ENCODE peak calls at places on chromosomes 16 and 17, in nine cellular contexts. V, M, Z, I, H, P, L, U and O are unnamed samples.

GRCh38 chr17:7063518-7064094 is 16.4 kb downstream of the CLEC10A start:
- DNase-seq in V (no peak), M (no peak), Z (no peak), I (no peak), H (no peak), P (no peak), L (no peak), U (no peak), O (no peak)

GRCh38 chr16:11627822-11628457 is 40.3 kb upstream of the SNN start:
- DNase-seq in V (no peak), M (peak), Z (no peak), I (peak), H (no peak), P (peak), L (no peak), U (no peak), O (no peak)

GRCh38 chr17:4221163-4221562 is 42.6 kb downstream of the ANKFY1 start:
- DNase-seq in V (no peak), M (no peak), Z (peak), I (no peak), H (no peak), P (no peak), L (no peak), U (no peak), O (no peak)

GRCh38 chr17:10579270-10579669 is 29.8 kb upstream of the MYH2 start:
- DNase-seq in V (no peak), M (no peak), Z (no peak), I (no peak), H (no peak), P (no peak), L (no peak), U (no peak), O (no peak)

GRCh38 chr17:19762515-19762961 is 14.4 kb upstream of the ALDH3A1 start:
- DNase-seq in V (peak), M (peak), Z (peak), I (peak), H (peak), P (no peak), L (no peak), U (peak), O (no peak)

GRCh38 chr16:88712362-88712979 is 6.2 kb downstream of the CTU2 start:
- DNase-seq in V (no peak), M (no peak), Z (no peak), I (no peak), H (no peak), P (no peak), L (no peak), U (no peak), O (no peak)

GRCh38 chr16:11327277-11328171 is 17.7 kb upstream of the RMI2 start:
- DNase-seq in V (peak), M (no peak), Z (no peak), I (no peak), H (no peak), P (no peak), L (no peak), U (peak), O (no peak)

GRCh38 chr17:973053-973452 is 6.5 kb downstream of the NXN start:
- DNase-seq in V (no peak), M (no peak), Z (no peak), I (no peak), H (no peak), P (no peak), L (no peak), U (no peak), O (no peak)

GRCh38 chr17:57585341-57586098 is 159.6 kb downstream of the CCDC182 start:
- DNase-seq in V (no peak), M (no peak), Z (no peak), I (no peak), H (no peak), P (no peak), L (no peak), U (no peak), O (no peak)

GRCh38 chr17:79033741-79034501 is 10.0 kb downstream of the C1QTNF1 start:
- DNase-seq in V (no peak), M (peak), Z (no peak), I (no peak), H (no peak), P (no peak), L (no peak), U (no peak), O (peak)

GRCh38 chr16:17451835-17452234 is 18.9 kb downstream of the XYLT1 start:
- DNase-seq in V (no peak), M (no peak), Z (no peak), I (no peak), H (no peak), P (no peak), L (no peak), U (no peak), O (no peak)

GRCh38 chr16:80467961-80468360 is 72.8 kb upstream of the DYNLRB2 start:
- DNase-seq in V (no peak), M (no peak), Z (peak), I (no peak), H (no peak), P (no peak), L (no peak), U (no peak), O (no peak)

GRCh38 chr16:75288596-75289120 is 37.2 kb upstream of the BCAR1 start:
- DNase-seq in V (peak), M (no peak), Z (no peak), I (no peak), H (no peak), P (no peak), L (no peak), U (no peak), O (no peak)

GRCh38 chr16:57609541-57610401 is 18.7 kb upstream of the ADGRG1 start:
- DNase-seq in V (peak), M (no peak), Z (no peak), I (peak), H (no peak), P (no peak), L (no peak), U (peak), O (no peak)

GRCh38 chr16:57607676-57608461 is 20.6 kb upstream of the ADGRG1 start:
- DNase-seq in V (no peak), M (no peak), Z (no peak), I (no peak), H (no peak), P (no peak), L (no peak), U (no peak), O (no peak)

GRCh38 chr16:57610611-57611010 is 17.8 kb upstream of the ADGRG1 start:
- DNase-seq in V (no peak), M (no peak), Z (no peak), I (no peak), H (no peak), P (no peak), L (no peak), U (no peak), O (no peak)

GRCh38 chr16:57606847-57607501 is 21.5 kb upstream of the ADGRG1 start:
- DNase-seq in V (no peak), M (no peak), Z (peak), I (no peak), H (no peak), P (no peak), L (no peak), U (peak), O (no peak)

GRCh38 chr16:57608462-57609113 is 19.8 kb upstream of the ADGRG1 start:
- DNase-seq in V (no peak), M (no peak), Z (no peak), I (no peak), H (no peak), P (no peak), L (no peak), U (no peak), O (no peak)
- TF ChIP-seq POLR2A in V (no peak), M (no peak), Z (no peak), I (no peak), H (no peak), P (no peak), L (no peak), U (no peak), O (no peak)

DNA sequence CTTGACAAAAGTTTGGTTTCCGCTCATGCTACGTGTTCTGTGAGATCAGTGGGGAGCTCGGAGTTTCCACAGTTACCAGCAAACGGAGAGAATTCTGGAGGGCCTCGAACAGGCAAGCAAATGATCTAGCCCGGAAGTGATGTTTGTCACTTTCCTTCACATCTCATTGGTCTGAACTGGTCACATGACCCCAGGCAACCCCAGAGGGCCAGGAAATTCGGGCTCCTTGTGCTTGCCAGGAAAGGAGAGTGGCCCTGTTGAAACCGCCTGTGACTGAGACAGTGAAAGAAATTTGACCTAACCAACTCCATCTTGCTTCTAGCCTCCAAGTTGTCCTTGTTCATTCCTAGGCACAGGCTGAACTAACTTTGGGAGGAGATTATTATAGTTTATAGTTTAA is 23.0 kb downstream of the SPPL2C start:
- DNase-seq in V (no peak), M (no peak), Z (no peak), I (no peak), H (no peak), P (peak), L (no peak), U (no peak), O (no peak)
- H3K27ac ChIP-seq in V (no peak), M (no peak), Z (no peak), I (no peak), H (no peak), P (no peak), L (no peak), U (no peak), O (no peak)

DNA sequence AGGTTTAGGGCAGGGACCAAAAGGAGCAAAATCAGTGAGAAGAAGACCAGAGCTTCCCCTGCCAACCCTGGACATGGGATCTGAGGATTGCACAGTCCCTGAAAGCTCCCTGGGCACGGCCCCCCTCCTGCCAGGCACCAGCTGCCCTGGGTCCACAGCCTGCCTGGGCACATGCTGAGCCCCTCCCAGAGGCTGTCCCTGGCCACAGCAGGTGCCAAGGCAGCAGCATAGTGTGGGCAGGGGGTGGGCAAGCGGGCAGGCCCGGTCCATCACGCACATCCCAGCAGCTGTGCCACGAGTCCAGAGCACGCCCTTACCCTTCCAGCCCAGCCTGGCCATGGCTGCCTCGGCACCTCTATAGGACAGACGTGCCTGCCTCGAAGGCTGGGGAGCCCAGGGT is 12.7 kb downstream of the SCN4A start:
- DNase-seq in V (no peak), M (no peak), Z (no peak), I (no peak), H (no peak), P (no peak), L (peak), U (no peak), O (no peak)
- H3K4me3 ChIP-seq in V (no peak), M (no peak), Z (no peak), I (no peak), H (no peak), P (no peak), L (peak), U (no peak), O (no peak)

GRCh38 chr16:30893744-30894539 is at the start of gene BCL7C:
- DNase-seq in V (peak), M (peak), Z (peak), I (peak), H (peak), P (peak), L (peak), U (peak), O (peak)

GRCh38 chr16:30896890-30897730 is 696 bp downstream of the CTF1 start:
- DNase-seq in V (peak), M (peak), Z (peak), I (peak), H (peak), P (peak), L (peak), U (peak), O (peak)

GRCh38 chr16:30894540-30895368 is 877 bp upstream of the BCL7C start:
- DNase-seq in V (no peak), M (no peak), Z (no peak), I (no peak), H (no peak), P (no peak), L (no peak), U (no peak), O (no peak)

GRCh38 chr16:30895592-30896202 is 717 bp upstream of the CTF1 start:
- DNase-seq in V (no peak), M (no peak), Z (no peak), I (no peak), H (no peak), P (peak), L (no peak), U (no peak), O (no peak)

DNA sequence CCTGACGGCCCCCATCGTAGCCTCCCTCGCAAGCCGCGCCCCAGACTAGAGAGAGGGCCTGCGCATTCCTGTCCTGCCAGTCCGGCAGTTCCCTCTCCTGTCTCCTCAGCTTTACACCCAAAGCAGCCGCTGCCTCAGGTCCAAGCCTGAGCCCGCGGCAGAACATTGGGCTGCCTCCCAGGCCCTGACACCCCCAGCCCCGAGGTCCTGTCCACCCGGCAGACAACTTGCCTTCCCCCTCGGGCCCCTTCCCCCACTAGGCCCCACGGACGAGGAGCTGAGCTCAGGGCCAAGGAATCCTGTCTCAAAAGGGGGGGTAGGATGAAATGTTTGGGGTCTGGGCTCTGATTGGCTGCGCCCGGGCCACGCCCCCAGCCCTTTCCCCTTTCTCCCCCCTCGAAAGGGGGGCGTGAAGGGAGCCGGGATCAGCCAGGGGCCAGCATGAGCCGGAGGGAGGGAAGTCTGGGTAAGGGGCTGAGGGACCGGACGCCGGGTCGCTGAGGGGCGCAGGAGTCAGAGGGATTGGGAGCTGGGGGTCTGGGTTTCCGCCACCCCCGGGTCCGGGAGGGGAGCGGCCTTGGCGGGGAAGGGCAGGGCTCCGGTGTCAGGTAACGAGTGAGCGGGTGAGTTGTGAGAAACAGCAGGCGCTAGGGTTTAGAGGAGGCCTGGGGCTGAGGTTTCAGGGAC is at the start of gene CTF1:
- DNase-seq in V (peak), M (peak), Z (peak), I (peak), H (no peak), P (peak), L (peak), U (peak), O (peak)
- TF ChIP-seq POLR2A in V (no peak), M (peak), Z (no peak), I (peak), H (no peak), P (no peak), L (no peak), U (peak), O (peak)

GRCh38 chr17:37176683-37177082 is 199.1 kb upstream of the C17orf78 start:
- DNase-seq in V (no peak), M (no peak), Z (no peak), I (peak), H (no peak), P (no peak), L (no peak), U (no peak), O (no peak)

GRCh38 chr17:37180371-37180770 is 195.4 kb upstream of the C17orf78 start:
- DNase-seq in V (no peak), M (no peak), Z (no peak), I (peak), H (no peak), P (no peak), L (no peak), U (no peak), O (no peak)

GRCh38 chr17:37177234-37177633 is 198.6 kb upstream of the C17orf78 start:
- DNase-seq in V (no peak), M (no peak), Z (no peak), I (no peak), H (no peak), P (no peak), L (no peak), U (no peak), O (no peak)

GRCh38 chr17:37182786-37183185 is 193.0 kb upstream of the C17orf78 start:
- DNase-seq in V (no peak), M (no peak), Z (no peak), I (peak), H (no peak), P (no peak), L (no peak), U (no peak), O (no peak)

GRCh38 chr17:37179893-37180292 is 195.9 kb upstream of the C17orf78 start:
- DNase-seq in V (no peak), M (no peak), Z (no peak), I (peak), H (no peak), P (no peak), L (no peak), U (no peak), O (no peak)
- H3K27ac ChIP-seq in V (no peak), M (no peak), Z (no peak), I (no peak), H (no peak), P (no peak), L (no peak), U (no peak), O (no peak)

GRCh38 chr17:82370471-82371332 is 863 bp upstream of the UTS2R start:
- DNase-seq in V (no peak), M (no peak), Z (no peak), I (no peak), H (no peak), P (no peak), L (no peak), U (peak), O (no peak)
- H3K4me3 ChIP-seq in V (no peak), M (peak), Z (peak), I (peak), H (peak), P (no peak), L (peak), U (peak), O (peak)

GRCh38 chr17:82297804-82298537 is 19.4 kb downstream of the CD7 start:
- DNase-seq in V (peak), M (peak), Z (peak), I (peak), H (peak), P (peak), L (peak), U (peak), O (peak)
- TF ChIP-seq POLR2A in V (no peak), M (peak), Z (peak), I (peak), H (peak), P (peak), L (peak), U (peak), O (peak)